ENCODE peak calls at places on chromosomes 2 and 18, in four cellular contexts. I, F, Q and Z are unnamed samples.

GRCh38 chr18:33460681-33461080 is 20.2 kb upstream of the CCDC178 start:
- DNase-seq in I (no peak), F (no peak), Q (no peak), Z (no peak)

GRCh38 chr2:18531198-18531597 is 29.3 kb downstream of the RDH14 start:
- DNase-seq in I (no peak), F (no peak), Q (no peak), Z (no peak)

GRCh38 chr2:52857722-52858121 is 909.9 kb upstream of the CHAC2 start:
- DNase-seq in I (no peak), F (no peak), Q (no peak), Z (no peak)

GRCh38 chr18:48945953-48946217 is 4.9 kb downstream of the SMAD7 start:
- DNase-seq in I (no peak), F (no peak), Q (no peak), Z (no peak)

GRCh38 chr2:75068546-75068945 is 110.1 kb downstream of the POLE4 start:
- DNase-seq in I (no peak), F (no peak), Q (no peak), Z (no peak)

GRCh38 chr2:240655931-240656886 is 26.5 kb downstream of the AQP12B start:
- DNase-seq in I (no peak), F (no peak), Q (no peak), Z (no peak)

GRCh38 chr2:67065046-67065445 is 332.1 kb upstream of the ETAA1 start:
- DNase-seq in I (no peak), F (no peak), Q (no peak), Z (no peak)

GRCh38 chr2:41736105-41736567 is 311.7 kb upstream of the PKDCC start:
- DNase-seq in I (no peak), F (no peak), Q (no peak), Z (no peak)

GRCh38 chr2:218229239-218229638 is 12.2 kb downstream of the ARPC2 start:
- DNase-seq in I (no peak), F (no peak), Q (no peak), Z (peak)

GRCh38 chr2:239793851-239794250 is 231.3 kb downstream of the NDUFA10 start:
- DNase-seq in I (no peak), F (no peak), Q (no peak), Z (no peak)

GRCh38 chr2:589551-589950 is 87.7 kb downstream of the TMEM18 start:
- DNase-seq in I (no peak), F (no peak), Q (no peak), Z (no peak)

GRCh38 chr2:159124441-159124911 is 156.0 kb downstream of the TANC1 start:
- DNase-seq in I (peak), F (peak), Q (peak), Z (peak)

GRCh38 chr2:237097326-237097910 is 11.7 kb downstream of the COPS8 start:
- DNase-seq in I (no peak), F (no peak), Q (no peak), Z (no peak)

GRCh38 chr2:159635006-159635746 is 18.8 kb upstream of the BAZ2B start:
- DNase-seq in I (no peak), F (no peak), Q (no peak), Z (no peak)

GRCh38 chr2:134412639-134412999 is 158.7 kb downstream of the MGAT5 start:
- DNase-seq in I (no peak), F (no peak), Q (no peak), Z (no peak)

GRCh38 chr2:174784316-174784715 is 20.0 kb upstream of the CHRNA1 start:
- DNase-seq in I (no peak), F (no peak), Q (no peak), Z (no peak)

GRCh38 chr2:170434900-170435640 is 257.1 kb downstream of the MYO3B start:
- DNase-seq in I (no peak), F (no peak), Q (no peak), Z (no peak)

GRCh38 chr2:230678451-230678850 is 34.2 kb upstream of the CAB39 start:
- DNase-seq in I (no peak), F (no peak), Q (no peak), Z (no peak)

GRCh38 chr2:195769975-195770374 is 112.9 kb downstream of the SLC39A10 start:
- DNase-seq in I (no peak), F (no peak), Q (no peak), Z (no peak)

GRCh38 chr2:181886192-181886591 is 5.3 kb upstream of the ITPRID2 start:
- DNase-seq in I (no peak), F (no peak), Q (no peak), Z (no peak)

GRCh38 chr2:159086874-159087273 is 118.4 kb downstream of the TANC1 start:
- DNase-seq in I (no peak), F (no peak), Q (no peak), Z (no peak)

GRCh38 chr2:101150306-101151140 is 659 bp downstream of the TBC1D8 start:
- DNase-seq in I (no peak), F (peak), Q (no peak), Z (no peak)

GRCh38 chr2:88212251-88212790 is 42.2 kb downstream of the THNSL2 start:
- DNase-seq in I (peak), F (no peak), Q (peak), Z (peak)

GRCh38 chr18:8685141-8685913 is 20.0 kb upstream of the MTCL1 start:
- DNase-seq in I (no peak), F (no peak), Q (no peak), Z (no peak)

GRCh38 chr2:235496239-235496621 is 2.4 kb downstream of the AGAP1 start:
- DNase-seq in I (no peak), F (no peak), Q (no peak), Z (no peak)

GRCh38 chr2:189412330-189412953 is 28.8 kb upstream of the WDR75 start:
- DNase-seq in I (peak), F (peak), Q (peak), Z (peak)

GRCh38 chr2:188291617-188292445 is at the start of gene GULP1:
- DNase-seq in I (peak), F (peak), Q (no peak), Z (peak)

GRCh38 chr18:48932462-48932818 is 18.3 kb downstream of the SMAD7 start:
- DNase-seq in I (no peak), F (no peak), Q (no peak), Z (no peak)

GRCh38 chr18:27004056-27004829 is 138.7 kb upstream of the AQP4 start:
- DNase-seq in I (no peak), F (no peak), Q (peak), Z (no peak)

GRCh38 chr2:12665334-12665733 is 51.4 kb upstream of the TRIB2 start:
- DNase-seq in I (no peak), F (no peak), Q (peak), Z (no peak)

GRCh38 chr18:35122586-35123224 is 81.5 kb downstream of the MAPRE2 start:
- DNase-seq in I (peak), F (no peak), Q (no peak), Z (no peak)

GRCh38 chr18:8943900-8944870 is 158.3 kb upstream of the NDUFV2 start:
- DNase-seq in I (peak), F (no peak), Q (no peak), Z (no peak)

GRCh38 chr2:26532301-26533250 is 54.7 kb upstream of the OTOF start:
- DNase-seq in I (no peak), F (peak), Q (no peak), Z (no peak)

GRCh38 chr2:228658998-228659397 is 477.5 kb upstream of the SPHKAP start:
- DNase-seq in I (no peak), F (no peak), Q (no peak), Z (no peak)

GRCh38 chr2:130744287-130745117 is 10.8 kb upstream of the AMER3 start:
- DNase-seq in I (no peak), F (peak), Q (no peak), Z (no peak)

GRCh38 chr2:136327162-136327852 is 209.4 kb upstream of the CXCR4 start:
- DNase-seq in I (peak), F (peak), Q (no peak), Z (no peak)

GRCh38 chr2:233226511-233227031 is 24.9 kb upstream of the ATG16L1 start:
- DNase-seq in I (no peak), F (no peak), Q (no peak), Z (no peak)

GRCh38 chr2:25125949-25126348 is 42.4 kb downstream of the POMC start:
- DNase-seq in I (no peak), F (no peak), Q (no peak), Z (no peak)

GRCh38 chr18:49031511-49032188 is 80.9 kb upstream of the SMAD7 start:
- DNase-seq in I (no peak), F (no peak), Q (no peak), Z (no peak)

GRCh38 chr2:27724905-27725693 is 46.4 kb upstream of the MRPL33 start:
- DNase-seq in I (no peak), F (no peak), Q (no peak), Z (no peak)

DNA sequence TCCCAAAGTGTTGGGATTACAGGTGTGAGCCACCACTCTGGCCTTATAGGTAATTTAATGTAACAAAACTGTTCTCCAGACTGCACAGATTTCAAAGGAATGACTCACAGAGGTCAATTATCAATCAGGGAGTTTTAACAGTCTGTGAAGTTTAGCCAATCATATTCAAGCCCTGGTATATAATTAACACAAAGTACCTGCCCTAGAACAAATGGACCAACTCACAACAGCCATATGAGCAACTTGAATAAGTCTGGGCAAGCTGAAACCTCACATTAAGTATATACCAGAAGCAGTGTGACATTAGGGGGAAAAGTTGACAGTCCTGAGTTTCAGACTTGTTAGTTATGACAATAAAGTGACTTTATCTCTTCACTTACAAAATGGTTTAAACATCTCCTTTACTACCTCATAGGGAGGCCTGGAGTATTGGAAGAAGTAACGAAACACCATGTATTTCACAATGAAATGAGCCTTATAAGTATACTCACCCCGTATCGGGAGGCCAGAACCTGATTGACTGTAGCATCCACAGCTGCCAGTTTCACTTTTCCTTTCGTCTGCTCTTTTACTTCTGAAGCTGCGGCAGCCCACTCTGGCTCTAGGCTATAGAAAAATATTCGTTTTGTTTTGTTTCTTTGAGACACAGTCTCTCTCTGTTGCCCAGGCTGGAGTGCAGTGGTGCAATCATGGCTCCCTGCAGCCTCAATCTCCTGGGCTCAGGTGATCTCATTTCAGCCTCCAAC is 22.2 kb downstream of the PDIA6 start:
- DNase-seq in I (no peak), F (peak), Q (no peak), Z (no peak)
- H3K27ac ChIP-seq in I (no peak), F (peak), Q (no peak), Z (no peak)

GRCh38 chr2:156191547-156191946 is 141.0 kb downstream of the NR4A2 start:
- DNase-seq in I (no peak), F (no peak), Q (no peak), Z (no peak)
- TF ChIP-seq POLR2A in I (no peak), F (no peak), Q (no peak), Z (no peak)

GRCh38 chr18:57587262-57587661 is 760 bp upstream of the FECH start:
- DNase-seq in I (peak), F (no peak), Q (no peak), Z (no peak)

GRCh38 chr18:57589162-57589561 is 2.7 kb upstream of the FECH start:
- DNase-seq in I (peak), F (no peak), Q (no peak), Z (no peak)

GRCh38 chr18:57585846-57586242 is 658 bp downstream of the FECH start:
- DNase-seq in I (no peak), F (no peak), Q (no peak), Z (no peak)

GRCh38 chr18:57585421-57585820 is 1.1 kb downstream of the FECH start:
- DNase-seq in I (peak), F (no peak), Q (no peak), Z (no peak)

DNA sequence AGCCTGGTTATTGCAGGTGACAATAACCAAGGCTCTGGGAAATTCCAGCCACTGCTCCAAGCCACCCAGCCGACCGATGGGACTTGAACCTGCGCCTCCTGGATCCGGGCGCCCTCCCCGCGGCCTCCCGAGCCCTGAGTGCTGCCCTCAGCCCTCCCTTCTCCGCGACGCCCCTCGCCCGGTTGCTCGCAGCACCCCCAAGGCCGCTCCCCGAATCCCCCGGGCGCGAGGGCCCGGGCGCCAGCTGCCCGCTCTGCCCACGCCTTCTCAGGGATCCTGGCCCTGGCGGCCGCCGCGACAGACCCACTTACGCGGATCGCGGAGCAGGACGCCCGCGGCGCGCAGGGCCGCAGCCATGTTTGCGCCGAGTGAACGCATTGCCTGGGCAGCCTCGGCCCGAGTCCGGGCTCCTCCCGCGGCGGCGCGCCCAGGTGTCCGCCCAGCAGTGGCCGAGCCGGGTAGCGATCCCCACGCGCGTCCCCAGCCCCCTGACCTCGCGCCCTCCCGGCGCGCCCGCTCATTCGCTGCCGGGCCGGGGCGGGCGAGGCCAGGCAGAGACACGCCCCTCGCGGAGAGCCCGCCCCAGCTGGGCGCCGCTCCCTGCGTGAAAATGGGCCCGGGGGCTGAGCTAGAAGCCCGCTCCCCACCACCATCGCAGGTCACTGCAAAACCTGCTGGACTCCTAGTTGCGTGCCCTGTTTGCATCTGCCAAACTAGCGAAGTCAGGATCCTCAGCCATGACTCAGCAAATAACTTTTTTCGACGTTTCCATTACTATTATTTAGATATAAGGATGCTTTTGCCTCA is at the start of gene FECH:
- DNase-seq in I (peak), F (peak), Q (peak), Z (peak)
- H3K27ac ChIP-seq in I (peak), F (peak), Q (peak), Z (peak)

GRCh38 chr2:208012449-208012848 is 12.9 kb downstream of the PLEKHM3 start:
- DNase-seq in I (peak), F (peak), Q (no peak), Z (peak)
- TF ChIP-seq POLR2A in I (no peak), F (no peak), Q (no peak), Z (no peak)

DNA sequence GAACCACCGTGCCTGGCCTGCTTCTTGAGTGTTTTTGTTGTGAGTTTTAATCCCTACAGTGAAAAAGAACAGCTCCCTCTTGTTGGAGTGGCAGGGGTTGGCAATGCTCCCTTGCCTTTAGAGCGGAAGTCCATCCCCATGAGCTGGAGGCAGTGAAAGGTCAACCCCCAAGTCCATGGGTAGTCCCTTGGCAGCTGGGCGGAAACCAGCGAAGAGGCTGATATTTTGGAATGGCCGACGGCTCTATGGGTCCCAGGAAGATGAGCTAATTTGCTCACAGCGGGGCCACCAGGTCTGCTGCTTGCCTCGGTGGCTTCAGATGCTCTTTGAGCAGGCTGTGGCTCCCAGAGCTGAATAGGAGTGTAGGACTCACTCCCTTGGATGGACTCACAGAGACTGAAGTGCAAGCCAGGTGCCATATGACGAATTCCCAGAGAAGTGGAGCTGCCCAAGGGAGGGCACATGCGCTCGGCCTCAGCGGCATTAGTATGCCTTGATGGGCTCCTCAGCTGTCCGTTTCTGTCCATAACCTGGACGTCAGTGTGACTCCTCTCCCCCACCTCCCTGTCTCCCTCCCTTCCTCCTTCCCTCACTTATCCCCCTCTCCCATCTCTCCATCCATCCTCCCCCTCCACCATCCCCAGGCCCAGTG is 25.4 kb upstream of the RHOB start:
- DNase-seq in I (no peak), F (peak), Q (no peak), Z (no peak)
- H3K27ac ChIP-seq in I (no peak), F (peak), Q (no peak), Z (no peak)

DNA sequence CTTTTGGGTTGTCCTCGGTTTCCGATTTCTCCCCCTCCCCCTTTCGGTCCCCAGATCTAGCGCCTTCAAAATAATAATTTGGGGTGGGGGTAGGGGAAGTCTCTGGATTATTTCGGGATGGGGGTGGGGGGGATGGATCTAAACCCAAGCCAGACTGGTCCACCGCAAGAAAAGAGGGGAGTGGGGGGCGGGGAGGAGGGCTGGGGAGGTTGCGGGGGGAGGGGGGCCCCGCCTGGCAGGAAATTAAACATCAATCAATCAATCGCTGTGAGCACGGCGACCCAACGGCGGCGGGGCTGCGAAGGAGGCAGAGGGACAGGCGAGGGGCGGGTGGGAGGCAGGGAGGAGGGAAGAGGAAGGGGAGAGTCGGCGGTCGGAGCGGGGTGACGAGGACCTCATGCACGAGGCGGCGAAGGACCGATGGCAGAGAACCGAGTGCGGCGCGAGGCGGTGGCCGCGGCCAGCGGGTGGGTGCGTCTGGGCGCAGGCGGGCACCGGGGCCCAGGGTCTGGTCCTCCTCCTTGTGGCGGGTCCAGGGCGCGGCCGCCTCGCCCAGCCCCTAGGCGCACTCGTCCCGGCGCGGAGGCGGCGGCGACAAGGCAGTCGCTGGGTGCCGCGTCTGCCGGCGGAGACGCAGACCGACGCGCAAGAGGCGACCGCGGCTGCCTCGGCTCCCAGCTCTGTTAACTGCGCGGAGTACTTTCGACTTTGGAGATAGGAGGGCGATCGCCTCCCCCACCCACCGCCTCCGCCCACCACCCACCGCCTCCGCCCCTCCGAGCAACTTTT is 472 bp upstream of the SATB2 start:
- DNase-seq in I (peak), F (no peak), Q (peak), Z (peak)
- TF ChIP-seq POLR2A in I (no peak), F (peak), Q (peak), Z (peak)

GRCh38 chr2:8676915-8677645 is 4.8 kb upstream of the ID2 start:
- DNase-seq in I (no peak), F (peak), Q (no peak), Z (no peak)
- H3K27ac ChIP-seq in I (peak), F (peak), Q (peak), Z (peak)

GRCh38 chr2:149021761-149022160 is 16.7 kb upstream of the LYPD6B start:
- DNase-seq in I (no peak), F (no peak), Q (no peak), Z (no peak)

GRCh38 chr2:149018971-149019370 is 19.5 kb upstream of the LYPD6B start:
- DNase-seq in I (no peak), F (no peak), Q (no peak), Z (no peak)

GRCh38 chr2:149019768-149020167 is 18.7 kb upstream of the LYPD6B start:
- DNase-seq in I (no peak), F (no peak), Q (no peak), Z (no peak)

GRCh38 chr2:149021271-149021719 is 17.2 kb upstream of the LYPD6B start:
- DNase-seq in I (no peak), F (no peak), Q (no peak), Z (no peak)

GRCh38 chr2:149020432-149020851 is 18.1 kb upstream of the LYPD6B start:
- DNase-seq in I (no peak), F (peak), Q (no peak), Z (no peak)
- TF ChIP-seq POLR2A in I (no peak), F (no peak), Q (no peak), Z (no peak)